ENCODE peak calls at places on chromosomes 7 and 10, in ten cellular contexts. W is fibroblast of villous mesenchyme; L is stimulated activated CD4-positive, alpha-beta T cell treated with anti-CD3 and anti-CD28 coated beads, TNF-alpha, amount 100 ng/mL, for 48 hours; Q is amygdala; C is kidney; N is adipocyte; H is activated T-cell treated with anti-CD3 and anti-CD28 coated beads, Interleukin-2, amount 50 U/mL, for 48 hours; A is omental fat pad; I is endothelial cell; G is activated naive CD4-positive, alpha-beta T cell treated with Interleukin-2 at 50 U/mL for 16 hours. T is an unnamed sample.

GRCh38 chr7:95322874-95323273 is 1.5 kb downstream of the PON1 start:
- DNase-seq in W (no peak), Q (no peak), L (no peak), I (no peak), H (no peak), N (no peak), A (no peak), G (no peak), C (no peak), T (no peak)

GRCh38 chr7:132935608-132936007 is 146.3 kb downstream of the CHCHD3 start:
- DNase-seq in I (no peak), N (no peak), C (no peak), A (no peak), L (no peak), H (no peak), W (no peak), Q (no peak), G (no peak), T (no peak)

GRCh38 chr10:92010026-92010713 is 86.6 kb downstream of the BTAF1 start:
- DNase-seq in C (no peak), N (no peak), A (no peak), L (no peak), I (no peak), H (no peak), Q (no peak), W (no peak), G (no peak), T (no peak)

GRCh38 chr10:122640921-122641320 is 58.7 kb downstream of the C10orf120 start:
- DNase-seq in C (no peak), L (no peak), I (no peak), H (no peak), W (no peak), Q (no peak), A (no peak), G (no peak), N (no peak), T (no peak)

GRCh38 chr10:17923728-17924127 is 28.0 kb upstream of the SLC39A12 start:
- DNase-seq in W (peak), I (no peak), L (no peak), A (no peak), G (no peak), C (no peak), H (no peak), N (peak), Q (peak), T (no peak)

GRCh38 chr7:2970307-2970664 is 73.4 kb downstream of the CARD11 start:
- DNase-seq in H (no peak), Q (no peak), L (no peak), G (no peak), W (no peak), C (no peak), A (no peak), I (no peak), N (no peak), T (no peak)

GRCh38 chr7:43199333-43199732 is 86.9 kb downstream of the HECW1 start:
- DNase-seq in W (peak), G (no peak), A (no peak), C (no peak), L (no peak), Q (no peak), I (no peak), H (no peak), N (peak), T (no peak)

GRCh38 chr7:53326634-53327033 is 291.2 kb downstream of the POM121L12 start:
- DNase-seq in G (no peak), L (no peak), H (no peak), C (no peak), N (no peak), I (no peak), Q (no peak), W (no peak), A (no peak), T (no peak)

GRCh38 chr7:121273467-121274167 is 55.2 kb upstream of the WNT16 start:
- DNase-seq in L (no peak), H (no peak), G (no peak), W (no peak), C (no peak), N (peak), A (no peak), I (no peak), Q (no peak), T (no peak)

GRCh38 chr7:27164381-27165088 is 802 bp downstream of the HOXA9 start:
- DNase-seq in L (no peak), G (no peak), I (peak), C (peak), N (no peak), A (no peak), H (peak), W (peak), Q (no peak), T (no peak)

GRCh38 chr7:148962823-148963582 is 65.3 kb downstream of the PDIA4 start:
- DNase-seq in I (peak), Q (peak), W (peak), L (peak), G (peak), N (peak), C (peak), A (no peak), H (peak), T (peak)

GRCh38 chr7:28919510-28919909 is 38.6 kb downstream of the TRIL start:
- DNase-seq in I (no peak), Q (no peak), G (no peak), C (no peak), H (no peak), A (no peak), W (peak), L (no peak), N (peak), T (no peak)

GRCh38 chr10:107914450-107915276 is 750.2 kb upstream of the SORCS1 start:
- DNase-seq in A (no peak), C (peak), G (no peak), I (peak), N (peak), W (peak), L (no peak), Q (peak), H (no peak), T (no peak)

GRCh38 chr10:50990568-50991495 is 83.5 kb upstream of the PRKG1 start:
- DNase-seq in Q (no peak), L (no peak), W (peak), C (peak), H (peak), G (no peak), A (no peak), I (peak), N (peak), T (no peak)

GRCh38 chr7:20280475-20281351 is 50.0 kb upstream of the ITGB8 start:
- DNase-seq in G (no peak), Q (no peak), C (no peak), N (peak), L (no peak), A (no peak), I (no peak), W (peak), H (no peak), T (no peak)

GRCh38 chr10:124290095-124290795 is 128.5 kb downstream of the OAT start:
- DNase-seq in W (peak), A (peak), G (no peak), I (no peak), L (no peak), Q (no peak), C (no peak), H (no peak), N (peak), T (no peak)

GRCh38 chr7:48006866-48007265 is 22.0 kb downstream of the SUN3 start:
- DNase-seq in G (no peak), I (no peak), L (no peak), A (no peak), N (no peak), Q (no peak), C (no peak), H (no peak), W (no peak), T (no peak)

GRCh38 chr7:106611911-106612310 is 49.0 kb downstream of the CCDC71L start:
- DNase-seq in W (no peak), C (no peak), H (no peak), Q (no peak), L (no peak), G (no peak), N (no peak), I (no peak), A (no peak), T (no peak)

GRCh38 chr7:152872745-152873118 is 113.2 kb downstream of the ACTR3B start:
- DNase-seq in I (no peak), Q (no peak), A (no peak), N (no peak), H (no peak), C (no peak), L (no peak), W (no peak), G (no peak), T (no peak)

GRCh38 chr10:43809211-43809930 is 160.7 kb upstream of the ZNF32 start:
- DNase-seq in L (no peak), G (no peak), C (no peak), N (peak), Q (no peak), I (no peak), A (no peak), H (no peak), W (peak), T (no peak)

GRCh38 chr10:17708806-17709205 is 43.2 kb upstream of the TMEM236 start:
- DNase-seq in Q (no peak), C (peak), G (no peak), H (no peak), I (no peak), N (no peak), A (no peak), L (no peak), W (peak), T (no peak)

GRCh38 chr10:52442576-52442975 is 128.5 kb downstream of the DKK1 start:
- DNase-seq in L (no peak), A (no peak), C (no peak), G (no peak), Q (no peak), I (no peak), W (peak), H (no peak), N (peak), T (no peak)

GRCh38 chr7:127154101-127154500 is 98.6 kb downstream of the GRM8 start:
- DNase-seq in G (no peak), I (no peak), L (no peak), N (no peak), C (no peak), A (no peak), W (no peak), H (no peak), Q (no peak), T (no peak)

GRCh38 chr7:132084776-132085388 is 491.4 kb downstream of the PLXNA4 start:
- DNase-seq in C (no peak), G (no peak), I (no peak), Q (no peak), H (no peak), N (peak), A (no peak), L (no peak), W (peak), T (no peak)

GRCh38 chr10:15118615-15119014 is 21.5 kb downstream of the RPP38 start:
- DNase-seq in L (no peak), I (no peak), W (no peak), N (no peak), Q (no peak), G (no peak), A (no peak), H (no peak), C (no peak), T (no peak)

GRCh38 chr10:72011976-72012512 is 47.8 kb downstream of the CHST3 start:
- DNase-seq in H (no peak), W (no peak), G (no peak), L (no peak), A (no peak), Q (no peak), N (no peak), C (no peak), I (no peak), T (no peak)

GRCh38 chr7:80542398-80542797 is 30.5 kb upstream of the GNAT3 start:
- DNase-seq in Q (no peak), A (no peak), L (no peak), N (peak), H (no peak), G (no peak), I (no peak), C (no peak), W (peak), T (no peak)

GRCh38 chr7:47827321-47827720 is 120.9 kb downstream of the PKD1L1 start:
- DNase-seq in N (no peak), Q (no peak), H (no peak), A (no peak), W (no peak), G (no peak), C (no peak), L (no peak), I (no peak), T (no peak)

GRCh38 chr10:31129261-31129660 is 97.6 kb upstream of the ZNF438 start:
- DNase-seq in A (peak), Q (no peak), N (peak), I (no peak), G (no peak), H (no peak), L (no peak), C (no peak), W (peak), T (no peak)

GRCh38 chr7:102094311-102094710 is 192.4 kb upstream of the SH2B2 start:
- DNase-seq in Q (no peak), A (no peak), G (no peak), L (no peak), H (no peak), I (no peak), C (no peak), N (peak), W (peak), T (no peak)

GRCh38 chr7:73738220-73738611 is 386 bp downstream of the ABHD11 start:
- DNase-seq in A (peak), W (peak), G (peak), H (peak), N (peak), Q (peak), L (peak), C (no peak), I (peak), T (peak)

T was measured in T follicular helper cell.